ENCODE peak calls at places on chromosomes 4 and X, in five cellular contexts. U, K, F, X and N are unnamed samples.

GRCh38 chr4:120829113-120829831 is 93.3 kb downstream of the PRDM5 start:
- DNase-seq in U (no peak), K (no peak), F (no peak), X (no peak), N (no peak)

GRCh38 chrX:131831185-131831520 is 191.9 kb upstream of the STK26 start:
- DNase-seq in U (no peak), K (no peak), F (no peak), X (no peak), N (no peak)

GRCh38 chrX:107581923-107582322 is 46.4 kb upstream of the PRPS1 start:
- DNase-seq in U (no peak), K (no peak), F (no peak), X (no peak), N (no peak)

GRCh38 chr4:180669637-180670036 is 1573.6 kb upstream of the TENM3 start:
- DNase-seq in U (no peak), K (no peak), F (no peak), X (no peak), N (no peak)

GRCh38 chr4:66160606-66161005 is 490.3 kb upstream of the EPHA5 start:
- DNase-seq in U (no peak), K (no peak), F (no peak), X (no peak), N (no peak)

GRCh38 chr4:78684196-78685079 is 91.7 kb upstream of the BMP2K start:
- DNase-seq in U (no peak), K (no peak), F (no peak), X (no peak), N (no peak)

GRCh38 chr4:150280081-150280950 is 202.1 kb downstream of the DCLK2 start:
- DNase-seq in U (no peak), K (no peak), F (no peak), X (no peak), N (no peak)

GRCh38 chr4:14902337-14902736 is 99.9 kb upstream of the CPEB2 start:
- DNase-seq in U (no peak), K (no peak), F (no peak), X (no peak), N (no peak)

GRCh38 chr4:102836596-102836995 is 9.2 kb upstream of the UBE2D3 start:
- DNase-seq in U (no peak), K (no peak), F (no peak), X (no peak), N (no peak)

GRCh38 chr4:163548481-163549243 is 54.2 kb downstream of the TMA16 start:
- DNase-seq in U (peak; percentile 24), K (peak; percentile 53), F (peak; percentile 28), X (no peak), N (peak; percentile 43)

GRCh38 chr4:181958435-181958834 is 284.8 kb upstream of the TENM3 start:
- DNase-seq in U (no peak), K (no peak), F (no peak), X (no peak), N (no peak)